ENCODE peak calls at places on chromosome 12, in four cellular contexts. A, Z, H and F are unnamed samples.
A peak's percentile ranks its signal among the peaks of the same experiment; 100 is the strongest.

GRCh38 chr12:8860165-8860961 is 37.9 kb downstream of the A2ML1 start:
- DNase-seq in Z (peak; percentile 84), A (peak; percentile 26), H (peak; percentile 63), F (peak; percentile 49)

GRCh38 chr12:4296749-4297148 is 23.2 kb downstream of the CCND2 start:
- DNase-seq in A (no peak), Z (no peak), H (no peak), F (no peak)

GRCh38 chr12:9707864-9708808 is 24.8 kb downstream of the CLECL1 start:
- DNase-seq in H (peak; percentile 63), Z (peak; percentile 73), A (peak; percentile 29), F (peak; percentile 62)

GRCh38 chr12:103668520-103668919 is 81.4 kb downstream of the STAB2 start:
- DNase-seq in H (no peak), Z (no peak), A (no peak), F (no peak)

GRCh38 chr12:59651230-59651920 is 55.5 kb downstream of the SLC16A7 start:
- DNase-seq in A (no peak), H (no peak), Z (no peak), F (peak; percentile 32)

GRCh38 chr12:31773867-31774266 is 45.0 kb upstream of the AMN1 start:
- DNase-seq in H (peak; percentile 33), Z (no peak), A (no peak), F (no peak)

GRCh38 chr12:65640489-65640901 is 183.8 kb upstream of the HMGA2 start:
- DNase-seq in Z (no peak), A (no peak), H (no peak), F (peak; percentile 60)

GRCh38 chr12:81974762-81975161 is 215.6 kb upstream of the PPFIA2 start:
- DNase-seq in H (no peak), Z (no peak), A (no peak), F (no peak)

GRCh38 chr12:98352835-98353234 is 162.6 kb upstream of the TMPO start:
- DNase-seq in Z (no peak), H (no peak), A (no peak), F (peak; percentile 60)

GRCh38 chr12:57110189-57111045 is 745 bp downstream of the STAT6 start:
- DNase-seq in Z (peak; percentile 93), A (no peak), H (peak; percentile 93), F (peak; percentile 86)
- H2BK12ac ChIP-seq in Z (no peak overlapping the region), A (peak overlapping the region; percentile 93), H (peak overlapping the region; percentile 95), F (peak overlapping the region; percentile 97)

GRCh38 chr12:93184664-93185368 is 192.9 kb upstream of the NUDT4 start:
- DNase-seq in Z (no peak), A (no peak), H (no peak), F (no peak)
- H3K14ac ChIP-seq in Z (no peak overlapping the region), A (no peak overlapping the region), H (no peak overlapping the region), F (no peak overlapping the region)

GRCh38 chr12:30696103-30696408 is 387 bp upstream of the IPO8 start:
- DNase-seq in A (no peak), Z (no peak), H (no peak), F (no peak)

GRCh38 chr12:30694412-30694955 is 1.2 kb downstream of the IPO8 start:
- DNase-seq in H (no peak), A (no peak), Z (no peak), F (peak; percentile 6)

GRCh38 chr12:30694971-30695326 is 720 bp downstream of the IPO8 start:
- DNase-seq in Z (peak; percentile 67), A (peak; percentile 8), H (peak; percentile 54), F (peak; percentile 58)

GRCh38 chr12:30696486-30696885 is 817 bp upstream of the IPO8 start:
- DNase-seq in A (no peak), Z (peak; percentile 61), H (peak; percentile 64), F (no peak)

GRCh38 chr12:30695327-30696102 is at the start of gene IPO8:
- DNase-seq in A (peak; percentile 91), H (peak; percentile 91), Z (peak; percentile 98), F (peak; percentile 95)
- H2BK12ac ChIP-seq in A (no peak within 1 kb of the TSS), H (peak within 1 kb of the TSS; percentile 18), Z (no peak within 1 kb of the TSS), F (no peak within 1 kb of the TSS)

GRCh38 chr12:132804426-132804861 is 24.2 kb downstream of the GOLGA3 start:
- DNase-seq in H (no peak), Z (peak; percentile 83), A (no peak), F (no peak)

GRCh38 chr12:132803883-132804282 is 24.8 kb downstream of the GOLGA3 start:
- DNase-seq in Z (no peak), H (no peak), A (no peak), F (no peak)

GRCh38 chr12:132806857-132807256 is 21.8 kb downstream of the GOLGA3 start:
- DNase-seq in Z (no peak), A (no peak), H (no peak), F (no peak)

GRCh38 chr12:132803125-132803524 is 25.5 kb downstream of the GOLGA3 start:
- DNase-seq in Z (no peak), A (no peak), H (no peak), F (no peak)

DNA sequence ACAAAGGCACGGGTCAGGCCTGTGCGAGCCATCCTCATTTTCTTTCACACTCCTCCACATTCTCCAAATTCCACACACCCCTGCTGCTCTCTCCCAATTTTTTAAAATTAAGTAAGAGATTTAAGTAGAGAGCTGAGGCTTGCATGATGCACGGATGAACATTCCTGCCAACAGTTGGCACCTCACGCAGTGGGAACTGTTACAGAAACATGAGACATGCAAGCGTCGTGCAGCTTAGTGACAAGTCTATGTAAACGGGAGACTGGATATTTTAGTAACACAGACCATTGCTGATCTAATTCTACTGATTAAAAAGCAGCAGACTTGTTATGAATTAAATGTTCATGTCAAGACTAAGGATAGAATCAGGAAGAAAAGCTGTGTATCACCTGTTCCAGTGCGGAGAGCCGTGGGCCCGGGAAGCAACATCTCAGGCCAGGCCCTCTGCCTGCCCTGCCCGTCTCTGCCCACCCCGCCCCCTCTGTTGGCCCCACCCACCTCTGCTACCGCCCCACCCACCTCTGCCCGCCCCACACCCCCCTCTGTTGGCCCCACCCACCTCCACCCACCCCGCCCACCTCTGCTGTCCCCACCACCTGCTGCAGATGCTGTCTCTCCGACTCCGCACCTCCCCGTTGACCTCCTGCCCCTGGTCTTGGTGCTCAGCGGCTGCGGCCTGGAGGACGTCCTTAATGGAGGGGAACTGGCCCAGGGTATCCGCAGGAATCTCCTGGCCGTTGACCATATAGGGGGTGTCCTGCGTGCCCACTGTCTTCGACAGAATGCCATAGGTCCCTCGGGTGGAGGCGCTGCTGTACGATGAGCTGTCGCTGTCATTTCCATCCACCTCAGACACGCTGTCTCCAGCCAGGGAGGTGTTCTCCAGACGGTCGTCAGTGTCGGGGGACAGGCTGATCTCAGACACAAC is 21.1 kb downstream of the GOLGA3 start:
- DNase-seq in H (no peak), A (no peak), Z (peak; percentile 67), F (no peak)
- H3K14ac ChIP-seq in H (no peak overlapping the region), A (no peak overlapping the region), Z (no peak overlapping the region), F (peak overlapping the region; percentile 10)

DNA sequence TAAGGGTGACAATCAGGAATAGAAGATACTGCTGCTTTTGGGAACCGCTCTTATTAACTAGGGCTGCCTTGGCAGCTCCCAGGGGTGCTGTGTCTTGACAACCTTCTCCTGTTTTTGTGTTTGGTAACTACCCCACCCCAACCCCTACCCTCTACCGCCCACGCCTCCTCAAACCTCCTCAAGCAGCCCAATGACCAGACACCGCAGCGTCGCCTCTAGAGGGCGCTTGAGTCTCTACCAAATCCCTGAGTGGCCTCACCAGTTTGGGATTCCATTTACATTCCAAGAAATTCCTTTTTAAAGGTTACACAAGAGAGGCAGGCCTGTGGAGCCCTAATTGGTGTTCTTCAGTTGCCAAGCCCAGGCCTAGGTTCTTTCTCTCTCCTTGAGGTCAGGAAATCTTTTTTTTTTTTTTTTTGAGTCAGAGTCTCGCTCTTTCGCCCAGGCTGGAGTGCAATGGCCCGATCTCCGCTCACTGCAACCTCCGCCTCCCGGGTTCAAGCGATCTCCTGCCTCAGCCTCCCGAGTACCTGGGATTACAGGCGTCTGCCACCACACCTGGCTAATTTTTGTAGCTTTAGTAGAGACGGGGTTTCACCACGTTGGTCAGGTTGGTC is 72.4 kb upstream of the USP44 start:
- DNase-seq in Z (peak; percentile 96), H (peak; percentile 81), A (peak; percentile 80), F (peak; percentile 78)
- H2BK12ac ChIP-seq in Z (no peak overlapping the region), H (peak overlapping the region; percentile 27), A (no peak overlapping the region), F (no peak overlapping the region)

DNA sequence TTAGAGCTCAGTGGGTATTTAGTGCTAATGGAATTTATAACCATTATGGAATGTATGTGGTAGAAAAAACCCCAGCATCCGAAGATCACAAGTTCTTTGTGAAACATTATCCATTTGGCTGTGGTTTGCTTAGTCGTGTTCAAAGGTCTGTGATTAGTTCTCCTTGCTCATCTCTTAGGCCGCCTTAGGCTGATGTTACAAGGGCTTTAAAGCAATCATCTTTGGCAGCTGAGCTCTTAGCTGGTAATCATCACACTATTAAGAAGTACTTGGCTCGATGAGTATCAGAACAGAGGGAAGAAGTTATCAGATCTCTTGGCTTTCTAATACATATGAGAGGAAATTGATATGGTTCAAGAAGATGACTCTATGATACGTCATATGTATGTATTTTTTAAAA is 124.1 kb upstream of the E2F7 start:
- DNase-seq in Z (no peak), A (no peak), H (no peak), F (peak; percentile 68)
- H3K14ac ChIP-seq in Z (no peak overlapping the region), A (no peak overlapping the region), H (no peak overlapping the region), F (no peak overlapping the region)

DNA sequence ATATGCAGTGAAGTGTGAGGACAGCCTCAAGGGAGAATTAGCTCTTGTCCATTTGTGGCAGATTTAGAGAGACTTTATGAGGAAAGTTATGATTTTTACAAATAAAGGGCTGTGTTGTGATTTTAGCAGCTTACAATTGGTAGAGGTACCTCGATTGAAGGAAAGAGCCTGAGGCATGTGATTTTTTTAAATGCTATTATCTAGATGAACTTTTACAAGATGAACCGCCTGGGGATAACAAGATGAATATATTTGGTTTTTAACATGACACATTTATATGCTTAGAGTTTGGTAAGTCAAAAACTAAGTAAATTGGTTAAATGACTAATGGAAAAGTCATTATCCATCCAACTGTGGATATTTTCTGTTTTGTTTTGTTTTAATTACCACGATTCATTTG is 52.6 kb downstream of the AEBP2 start:
- DNase-seq in Z (no peak), A (no peak), H (no peak), F (no peak)
- H2BK12ac ChIP-seq in Z (no peak overlapping the region), A (no peak overlapping the region), H (no peak overlapping the region), F (no peak overlapping the region)

GRCh38 chr12:123364532-123365140 is at the start of gene SBNO1:
- DNase-seq in Z (peak; percentile 93), H (no peak), A (peak; percentile 93), F (peak; percentile 91)
- H3K14ac ChIP-seq in Z (peak within 1 kb of the TSS; percentile 98), H (no peak within 1 kb of the TSS), A (peak within 1 kb of the TSS; percentile 40), F (peak within 1 kb of the TSS; percentile 81)

DNA sequence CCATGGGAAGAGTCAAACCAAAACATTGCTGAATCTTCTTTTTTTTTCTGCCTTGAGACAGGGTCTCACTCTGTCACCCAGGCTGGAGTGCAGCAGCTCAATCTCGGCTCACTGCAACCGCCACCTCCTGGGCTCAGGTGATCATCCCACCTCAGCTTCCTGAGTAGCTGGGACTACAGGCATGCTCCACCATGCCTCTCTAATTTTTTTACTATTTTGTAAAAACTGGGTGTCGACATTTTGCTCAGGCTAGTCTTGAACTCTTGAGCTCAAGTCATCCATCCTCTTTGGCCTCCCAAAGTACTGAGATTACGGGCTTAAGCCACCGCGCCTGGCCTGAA is 1.5 kb upstream of the KRT75 start:
- DNase-seq in H (no peak), A (no peak), Z (peak; percentile 11), F (no peak)
- H2BK12ac ChIP-seq in H (no peak overlapping the region), A (no peak overlapping the region), Z (no peak overlapping the region), F (no peak overlapping the region)

DNA sequence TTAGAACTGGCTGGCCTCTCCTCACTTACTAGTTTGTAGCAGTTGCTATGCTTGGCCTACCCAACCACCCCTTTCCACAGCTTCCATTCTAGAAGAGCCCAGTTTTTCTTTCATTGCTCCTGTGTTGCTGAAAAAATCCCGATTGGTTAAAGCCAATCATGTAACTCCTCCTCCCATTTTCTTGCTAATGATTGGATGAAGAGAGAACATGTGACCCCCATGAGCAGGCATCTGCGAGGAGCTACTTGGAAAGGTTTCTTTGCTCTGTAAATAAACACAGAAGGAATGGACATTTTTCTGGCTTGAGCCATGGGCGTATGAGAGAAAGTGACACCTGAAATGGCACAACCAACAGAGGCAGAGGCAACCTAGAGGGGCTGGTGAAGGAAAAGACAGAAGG is 773.8 kb upstream of the TBX3 start:
- DNase-seq in Z (no peak), A (no peak), H (no peak), F (no peak)
- H3K14ac ChIP-seq in Z (no peak overlapping the region), A (no peak overlapping the region), H (no peak overlapping the region), F (no peak overlapping the region)